ENCODE peak calls at places on chromosomes 2 and 18, in six cellular contexts. One of them, this sample, is unnamed.
A peak's percentile ranks its signal among the peaks of the same experiment; 100 is the strongest.

GRCh38 chr2:205405752-205406151 is 276.5 kb upstream of the NRP2 start:
- DNase-seq in MM.1S: no peak
- DNase-seq in HCT116: no peak
- DNase-seq in GM23338: no peak
- DNase-seq in neural progenitor cell: no peak
- DNase-seq in hepatocyte: peak; percentile 5
- DNase-seq in this sample: peak; percentile 85

GRCh38 chr2:205967391-205968075 is 118.4 kb downstream of the INO80D start:
- DNase-seq in MM.1S: no peak
- DNase-seq in HCT116: no peak
- DNase-seq in GM23338: no peak
- DNase-seq in neural progenitor cell: no peak
- DNase-seq in hepatocyte: no peak
- DNase-seq in this sample: peak; percentile 25

GRCh38 chr2:125373293-125373692 is 1282.7 kb upstream of the GYPC start:
- DNase-seq in MM.1S: no peak
- DNase-seq in HCT116: no peak
- DNase-seq in GM23338: no peak
- DNase-seq in neural progenitor cell: no peak
- DNase-seq in hepatocyte: no peak
- DNase-seq in this sample: no peak

GRCh38 chr2:18656048-18656447 is 66.7 kb upstream of the NT5C1B start:
- DNase-seq in MM.1S: no peak
- DNase-seq in HCT116: no peak
- DNase-seq in GM23338: no peak
- DNase-seq in neural progenitor cell: no peak
- DNase-seq in hepatocyte: no peak
- DNase-seq in this sample: no peak

GRCh38 chr2:95025406-95026319 is at the start of gene MAL:
- DNase-seq in MM.1S: no peak
- DNase-seq in HCT116: no peak
- DNase-seq in GM23338: peak; percentile 84
- DNase-seq in neural progenitor cell: peak; percentile 31
- DNase-seq in hepatocyte: no peak
- DNase-seq in this sample: no peak

GRCh38 chr2:36277146-36277808 is 78.3 kb upstream of the CRIM1 start:
- DNase-seq in MM.1S: no peak
- DNase-seq in HCT116: peak; percentile 12
- DNase-seq in GM23338: no peak
- DNase-seq in neural progenitor cell: no peak
- DNase-seq in hepatocyte: no peak
- DNase-seq in this sample: peak; percentile 85

GRCh38 chr2:109470121-109470921 is 143.4 kb downstream of the SEPTIN10 start:
- DNase-seq in MM.1S: peak; percentile 95
- DNase-seq in HCT116: peak; percentile 8
- DNase-seq in GM23338: no peak
- DNase-seq in neural progenitor cell: no peak
- DNase-seq in hepatocyte: peak; percentile 39
- DNase-seq in this sample: peak; percentile 56

GRCh38 chr2:34570266-34570872 is 971.3 kb upstream of the FAM98A start:
- DNase-seq in MM.1S: peak; percentile 35
- DNase-seq in HCT116: no peak
- DNase-seq in GM23338: peak; percentile 53
- DNase-seq in neural progenitor cell: peak; percentile 40
- DNase-seq in hepatocyte: peak; percentile 70
- DNase-seq in this sample: peak; percentile 3

GRCh38 chr18:37335337-37335736 is 230.3 kb downstream of the CELF4 start:
- DNase-seq in MM.1S: no peak
- DNase-seq in HCT116: no peak
- DNase-seq in GM23338: no peak
- DNase-seq in neural progenitor cell: peak; percentile 33
- DNase-seq in hepatocyte: peak; percentile 45
- DNase-seq in this sample: peak; percentile 21

GRCh38 chr18:9025104-9025838 is 77.2 kb upstream of the NDUFV2 start:
- DNase-seq in MM.1S: no peak
- DNase-seq in HCT116: peak; percentile 89
- DNase-seq in GM23338: no peak
- DNase-seq in neural progenitor cell: no peak
- DNase-seq in hepatocyte: peak; percentile 22
- DNase-seq in this sample: peak; percentile 83

GRCh38 chr18:53752968-53753367 is 471.5 kb downstream of the MBD2 start:
- DNase-seq in MM.1S: no peak
- DNase-seq in HCT116: no peak
- DNase-seq in GM23338: no peak
- DNase-seq in neural progenitor cell: no peak
- DNase-seq in hepatocyte: no peak
- DNase-seq in this sample: no peak

GRCh38 chr18:25239636-25240468 is 112.1 kb downstream of the ZNF521 start:
- DNase-seq in MM.1S: no peak
- DNase-seq in HCT116: no peak
- DNase-seq in GM23338: no peak
- DNase-seq in neural progenitor cell: no peak
- DNase-seq in hepatocyte: no peak
- DNase-seq in this sample: no peak

DNA sequence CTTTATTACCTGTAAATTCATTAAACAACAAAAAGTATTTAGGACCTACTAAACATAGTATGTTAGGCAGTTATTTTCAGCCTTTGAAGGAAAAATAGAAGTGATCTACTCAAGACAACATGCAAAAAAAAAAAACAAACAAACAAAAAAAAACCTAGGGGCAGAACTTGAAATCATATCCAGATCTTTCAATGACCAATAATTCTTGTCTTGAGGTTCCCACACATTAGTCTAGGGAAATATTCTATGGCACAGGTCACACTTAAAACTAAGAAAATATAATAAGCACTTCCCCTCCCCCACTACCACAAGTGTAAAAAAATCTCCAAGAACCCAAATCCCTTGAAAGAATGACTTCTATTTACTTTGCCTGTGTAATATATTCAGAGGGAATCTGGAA is 3.6 kb downstream of the PELI1 start:
- DNase-seq in MM.1S: no peak
- DNase-seq in HCT116: no peak
- DNase-seq in GM23338: no peak
- DNase-seq in neural progenitor cell: no peak
- DNase-seq in hepatocyte: no peak
- DNase-seq in this sample: no peak
- H3K27ac ChIP-seq in MM.1S: peak overlapping the region; percentile 23
- H3K27ac ChIP-seq in HCT116: no peak overlapping the region
- H3K27ac ChIP-seq in GM23338: peak overlapping the region; percentile 23
- H3K27ac ChIP-seq in neural progenitor cell: no peak overlapping the region
- H3K27ac ChIP-seq in hepatocyte: no peak overlapping the region
- H3K27ac ChIP-seq in this sample: no peak overlapping the region

GRCh38 chr2:128366746-128367511 is 48.3 kb upstream of the HS6ST1 start:
- DNase-seq in MM.1S: no peak
- DNase-seq in HCT116: no peak
- DNase-seq in GM23338: no peak
- DNase-seq in neural progenitor cell: no peak
- DNase-seq in hepatocyte: no peak
- DNase-seq in this sample: no peak
- TF ChIP-seq EZH2phosphoT487 in MM.1S: no peak
- TF ChIP-seq EZH2phosphoT487 in HCT116: no peak
- TF ChIP-seq EZH2phosphoT487 in GM23338: no peak
- TF ChIP-seq EZH2phosphoT487 in neural progenitor cell: no peak
- TF ChIP-seq EZH2phosphoT487 in hepatocyte: no peak
- TF ChIP-seq EZH2phosphoT487 in this sample: no peak

DNA sequence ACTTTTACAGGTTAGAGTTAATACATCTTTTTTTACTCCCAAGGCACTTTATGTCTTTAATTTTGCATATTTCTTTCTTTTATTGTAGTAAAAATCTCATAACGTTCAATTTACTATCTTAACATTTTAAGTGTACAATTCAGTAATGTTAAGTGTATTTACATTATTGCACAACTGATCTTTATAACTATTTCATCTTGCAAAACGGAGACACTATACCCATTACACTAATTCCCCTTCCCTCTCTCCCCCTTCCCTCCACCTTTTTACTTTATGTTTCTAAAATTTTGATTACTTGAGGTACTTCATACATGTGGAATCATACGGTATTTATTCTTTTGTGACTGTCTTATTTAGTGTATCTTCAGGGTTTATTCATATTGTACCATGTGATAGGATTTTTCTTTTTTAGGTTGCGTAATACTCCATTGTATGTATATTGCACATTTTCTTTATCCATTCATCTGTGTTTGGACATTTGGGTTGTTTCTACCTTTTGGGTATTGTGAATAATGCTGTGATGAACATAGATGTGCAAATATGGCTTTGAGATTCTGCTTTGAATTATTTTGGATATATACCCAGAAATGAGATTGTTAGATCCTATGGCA is 75.0 kb downstream of the ACSL3 start:
- DNase-seq in MM.1S: no peak
- DNase-seq in HCT116: no peak
- DNase-seq in GM23338: no peak
- DNase-seq in neural progenitor cell: no peak
- DNase-seq in hepatocyte: no peak
- DNase-seq in this sample: no peak
- TF ChIP-seq EZH2 in MM.1S: no peak
- TF ChIP-seq EZH2 in HCT116: no peak
- TF ChIP-seq EZH2 in GM23338: no peak
- TF ChIP-seq EZH2 in neural progenitor cell: no peak
- TF ChIP-seq EZH2 in hepatocyte: no peak
- TF ChIP-seq EZH2 in this sample: no peak

DNA sequence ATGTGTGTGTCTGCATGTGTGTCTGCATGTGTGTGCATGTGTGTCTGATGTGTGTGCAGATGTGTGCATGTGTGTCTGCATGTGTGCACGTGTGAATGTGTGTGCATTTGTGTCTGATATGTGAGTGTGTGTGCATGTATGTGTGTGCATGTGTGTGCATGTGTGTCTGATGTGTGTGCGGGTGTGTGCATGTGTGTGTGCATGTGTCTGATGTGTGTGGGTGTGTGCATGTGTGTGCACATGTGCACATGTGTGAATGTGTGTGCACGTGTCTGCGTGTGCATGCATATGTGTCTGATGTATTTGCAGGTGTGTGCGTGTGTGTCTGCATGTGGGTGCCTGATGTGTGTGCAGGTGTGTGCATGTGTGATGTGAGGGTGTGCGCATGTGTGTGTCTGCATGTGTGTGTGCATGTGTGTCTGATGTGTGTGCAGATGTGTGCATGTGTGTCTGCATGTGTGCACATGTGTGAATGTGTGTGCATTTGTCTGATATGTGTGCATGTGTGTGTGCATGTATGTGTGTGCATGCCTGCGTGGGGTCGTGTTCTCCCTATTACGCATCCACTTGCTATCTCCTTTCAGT is 470.1 kb upstream of the HS6ST1 start:
- DNase-seq in MM.1S: no peak
- DNase-seq in HCT116: no peak
- DNase-seq in GM23338: no peak
- DNase-seq in neural progenitor cell: no peak
- DNase-seq in hepatocyte: no peak
- DNase-seq in this sample: no peak
- H3K27ac ChIP-seq in MM.1S: no peak overlapping the region
- H3K27ac ChIP-seq in HCT116: no peak overlapping the region
- H3K27ac ChIP-seq in GM23338: no peak overlapping the region
- H3K27ac ChIP-seq in neural progenitor cell: no peak overlapping the region
- H3K27ac ChIP-seq in hepatocyte: no peak overlapping the region
- H3K27ac ChIP-seq in this sample: no peak overlapping the region

DNA sequence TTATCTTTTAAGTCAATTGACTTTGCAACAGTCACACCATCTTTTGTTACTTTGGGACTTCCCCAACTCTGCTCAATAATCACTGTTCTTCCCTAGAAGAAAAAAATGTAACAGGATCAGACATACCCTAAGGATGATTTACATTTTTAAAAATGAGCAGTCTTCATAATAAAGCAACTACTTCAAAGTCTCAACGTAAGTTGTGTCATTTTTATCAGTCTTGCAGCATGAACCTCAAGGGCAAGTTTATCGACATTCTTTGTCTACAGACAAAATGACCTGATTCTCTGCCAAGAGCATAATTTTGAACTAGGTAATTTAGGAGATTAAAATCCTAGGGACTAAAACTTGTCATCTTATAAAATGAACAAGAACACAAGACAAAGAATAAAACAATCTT is 2.3 kb downstream of the HSPD1 start:
- DNase-seq in MM.1S: no peak
- DNase-seq in HCT116: no peak
- DNase-seq in GM23338: no peak
- DNase-seq in neural progenitor cell: no peak
- DNase-seq in hepatocyte: no peak
- DNase-seq in this sample: no peak
- TF ChIP-seq EZH2phosphoT487 in MM.1S: no peak
- TF ChIP-seq EZH2phosphoT487 in HCT116: no peak
- TF ChIP-seq EZH2phosphoT487 in GM23338: no peak
- TF ChIP-seq EZH2phosphoT487 in neural progenitor cell: no peak
- TF ChIP-seq EZH2phosphoT487 in hepatocyte: no peak
- TF ChIP-seq EZH2phosphoT487 in this sample: no peak

GRCh38 chr2:96679843-96680242 is 37.3 kb downstream of the FER1L5 start:
- DNase-seq in MM.1S: no peak
- DNase-seq in HCT116: no peak
- DNase-seq in GM23338: peak; percentile 34
- DNase-seq in neural progenitor cell: no peak
- DNase-seq in hepatocyte: no peak
- DNase-seq in this sample: no peak
- TF ChIP-seq EZH2 in MM.1S: no peak
- TF ChIP-seq EZH2 in HCT116: no peak
- TF ChIP-seq EZH2 in GM23338: no peak
- TF ChIP-seq EZH2 in neural progenitor cell: no peak
- TF ChIP-seq EZH2 in hepatocyte: no peak
- TF ChIP-seq EZH2 in this sample: no peak